ENCODE peak calls at places on chromosomes 13 and 19, in eight cellular contexts. X is neural progenitor cell, D is lower lobe of right lung, W is heart right ventricle, F is transverse colon, L is Peyer's patch, P is body of pancreas, B is IMR-90. N is an unnamed sample. For H3K4me1, the result is how much of the 10 kb centered on the place peaks cover.

GRCh38 chr19:7159105-7159933 is 89.8 kb downstream of the ZNF557 start:
- DNase-seq in W (peak), D (no peak), L (no peak), F (peak), X (no peak), P (no peak), B (peak), N (no peak)

GRCh38 chr19:40006273-40006691 is 9.4 kb downstream of the ZNF546 start:
- DNase-seq in W (peak), L (no peak), P (no peak), F (no peak), X (no peak), D (no peak), B (peak), N (no peak)

GRCh38 chr13:79853258-79853657 is 372.3 kb downstream of the NDFIP2 start:
- DNase-seq in W (no peak), X (no peak), D (no peak), P (no peak), F (no peak), B (no peak), L (no peak), N (no peak)

GRCh38 chr19:58212336-58213074 is 16.2 kb upstream of the ZNF544 start:
- DNase-seq in X (no peak), D (no peak), B (no peak), F (no peak), P (no peak), W (no peak), L (no peak), N (no peak)

GRCh38 chr19:4474504-4475136 is 2.5 kb downstream of the HDGFL2 start:
- DNase-seq in X (peak), B (peak), L (no peak), P (no peak), W (no peak), F (no peak), D (no peak), N (peak)

GRCh38 chr13:48194392-48194754 is 38.6 kb upstream of the ITM2B start:
- DNase-seq in D (no peak), W (no peak), X (no peak), F (no peak), L (no peak), P (no peak), B (no peak), N (no peak)

GRCh38 chr13:100789025-100789424 is 114.4 kb upstream of the TMTC4 start:
- DNase-seq in P (no peak), D (no peak), W (no peak), F (no peak), L (no peak), B (no peak), X (no peak), N (no peak)

GRCh38 chr13:47809411-47809810 is 191.7 kb downstream of the SUCLA2 start:
- DNase-seq in X (no peak), L (no peak), B (no peak), W (no peak), F (no peak), P (no peak), D (no peak), N (no peak)

GRCh38 chr13:96091164-96091931 is 1.4 kb downstream of the HS6ST3 start:
- DNase-seq in L (no peak), W (peak), X (peak), P (peak), D (peak), F (no peak), B (no peak), N (no peak)

GRCh38 chr13:75365724-75366173 is 116.2 kb downstream of the TBC1D4 start:
- DNase-seq in L (no peak), F (no peak), D (no peak), B (peak), X (no peak), P (no peak), W (no peak), N (peak)

GRCh38 chr13:45833663-45834062 is 17.9 kb downstream of the SIAH3 start:
- DNase-seq in L (no peak), F (no peak), P (peak), X (no peak), D (no peak), W (peak), B (peak), N (no peak)

GRCh38 chr19:13143135-13143534 is 7.0 kb downstream of the STX10 start:
- DNase-seq in X (no peak), D (no peak), W (no peak), F (no peak), L (no peak), B (peak), P (no peak), N (no peak)

GRCh38 chr19:35995655-35995993 is 636 bp downstream of the SDHAF1 start:
- DNase-seq in X (peak), P (peak), D (peak), F (peak), W (peak), L (peak), B (peak), N (no peak)

GRCh38 chr13:110114351-110114750 is 192.6 kb downstream of the COL4A1 start:
- DNase-seq in B (peak), P (no peak), X (no peak), D (no peak), W (no peak), F (no peak), L (no peak), N (no peak)

GRCh38 chr13:78193853-78194252 is 275.2 kb upstream of the EDNRB start:
- DNase-seq in B (no peak), D (no peak), W (no peak), L (no peak), P (no peak), X (no peak), F (no peak), N (no peak)

GRCh38 chr13:34655554-34655953 is 286.5 kb upstream of the NBEA start:
- DNase-seq in D (no peak), F (no peak), X (no peak), P (no peak), W (no peak), L (no peak), B (no peak), N (no peak)

GRCh38 chr13:84607614-84608013 is 725.3 kb upstream of the SLITRK1 start:
- DNase-seq in L (no peak), W (no peak), X (no peak), P (no peak), D (no peak), F (no peak), B (peak), N (no peak)

GRCh38 chr13:26719356-26719945 is 41.1 kb downstream of the GPR12 start:
- DNase-seq in W (no peak), F (no peak), L (no peak), X (no peak), D (no peak), B (peak), P (no peak), N (no peak)

GRCh38 chr13:29713841-29714240 is 118.4 kb upstream of the SLC7A1 start:
- DNase-seq in F (no peak), D (no peak), P (no peak), X (no peak), L (peak), W (no peak), B (peak), N (no peak)

GRCh38 chr19:42075364-42075615 is 676 bp upstream of the ZNF574 start:
- DNase-seq in P (no peak), L (no peak), F (no peak), W (no peak), D (no peak), X (no peak), B (no peak), N (no peak)

GRCh38 chr13:22936228-22936627 is 244.6 kb upstream of the SGCG start:
- DNase-seq in D (no peak), W (no peak), X (no peak), L (no peak), F (no peak), P (no peak), B (no peak), N (no peak)

GRCh38 chr13:36082396-36082795 is 48.8 kb downstream of the DCLK1 start:
- DNase-seq in W (no peak), F (no peak), L (no peak), D (no peak), B (no peak), X (no peak), P (no peak), N (no peak)

GRCh38 chr19:35901055-35901644 is 810 bp upstream of the NFKBID start:
- DNase-seq in X (no peak), W (no peak), D (no peak), P (no peak), F (no peak), B (peak), L (no peak), N (no peak)

GRCh38 chr13:48511621-48512232 is 21.2 kb downstream of the RCBTB2 start:
- DNase-seq in P (peak), X (no peak), W (no peak), D (no peak), B (no peak), L (no peak), F (no peak), N (no peak)

GRCh38 chr13:112893570-112894422 is 75.2 kb upstream of the MCF2L start:
- DNase-seq in W (no peak), L (peak), P (peak), D (peak), F (peak), X (peak), B (peak), N (peak)

GRCh38 chr19:47657719-47658118 is 48.8 kb downstream of the BICRA start:
- DNase-seq in X (no peak), L (no peak), B (no peak), W (no peak), F (no peak), P (no peak), D (no peak), N (no peak)
- H3K27ac ChIP-seq in X (no peak), L (no peak), B (no peak), W (no peak), F (peak), P (no peak), D (no peak), N (no peak)

DNA sequence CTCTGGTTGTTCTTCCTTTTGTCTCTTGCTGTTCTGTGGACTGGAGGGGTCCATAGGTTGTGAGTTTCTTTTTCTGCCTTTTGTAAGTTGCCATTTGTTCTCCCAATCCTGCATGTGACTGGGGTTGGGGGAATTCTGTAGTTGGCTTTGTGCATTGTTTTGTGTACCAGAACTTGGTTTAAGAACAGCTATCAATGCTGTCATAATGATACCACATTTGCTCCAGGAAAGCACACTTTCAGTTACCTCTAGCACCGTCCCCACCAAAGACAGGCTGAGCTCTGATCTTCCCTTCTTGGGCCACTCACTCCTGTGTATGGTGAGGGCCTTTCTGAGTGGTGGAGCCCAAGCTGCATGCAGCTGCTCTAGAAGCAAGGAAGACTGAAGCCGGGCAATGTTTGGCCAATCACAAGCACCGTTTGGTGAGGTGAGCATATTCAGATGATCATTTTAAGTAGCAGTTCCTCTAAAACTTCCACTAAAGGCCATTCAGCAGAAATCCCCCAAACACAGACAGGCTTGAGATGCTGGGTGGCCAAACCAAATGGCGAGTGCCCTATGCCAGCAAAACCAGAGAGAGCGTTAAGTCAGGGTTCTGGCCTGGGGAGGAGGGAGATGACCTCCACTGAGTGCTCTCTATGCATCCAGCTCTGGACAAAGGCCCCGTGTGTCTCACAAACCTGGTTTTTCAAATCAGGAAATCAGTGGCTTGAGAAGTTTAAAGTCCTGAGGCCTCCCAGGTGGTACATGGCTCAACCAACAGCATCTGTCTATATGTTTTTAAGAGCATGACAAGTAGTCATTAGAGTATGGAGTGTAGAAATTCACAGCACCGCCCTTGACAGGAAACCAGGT is 120.7 kb upstream of the SPATA13 start:
- DNase-seq in L (no peak), X (no peak), D (no peak), B (no peak), W (no peak), F (no peak), P (no peak), N (no peak)
- H3K4me3 ChIP-seq in L (no peak), X (no peak), D (no peak), B (no peak), W (no peak), F (no peak), P (no peak), N (no peak)

DNA sequence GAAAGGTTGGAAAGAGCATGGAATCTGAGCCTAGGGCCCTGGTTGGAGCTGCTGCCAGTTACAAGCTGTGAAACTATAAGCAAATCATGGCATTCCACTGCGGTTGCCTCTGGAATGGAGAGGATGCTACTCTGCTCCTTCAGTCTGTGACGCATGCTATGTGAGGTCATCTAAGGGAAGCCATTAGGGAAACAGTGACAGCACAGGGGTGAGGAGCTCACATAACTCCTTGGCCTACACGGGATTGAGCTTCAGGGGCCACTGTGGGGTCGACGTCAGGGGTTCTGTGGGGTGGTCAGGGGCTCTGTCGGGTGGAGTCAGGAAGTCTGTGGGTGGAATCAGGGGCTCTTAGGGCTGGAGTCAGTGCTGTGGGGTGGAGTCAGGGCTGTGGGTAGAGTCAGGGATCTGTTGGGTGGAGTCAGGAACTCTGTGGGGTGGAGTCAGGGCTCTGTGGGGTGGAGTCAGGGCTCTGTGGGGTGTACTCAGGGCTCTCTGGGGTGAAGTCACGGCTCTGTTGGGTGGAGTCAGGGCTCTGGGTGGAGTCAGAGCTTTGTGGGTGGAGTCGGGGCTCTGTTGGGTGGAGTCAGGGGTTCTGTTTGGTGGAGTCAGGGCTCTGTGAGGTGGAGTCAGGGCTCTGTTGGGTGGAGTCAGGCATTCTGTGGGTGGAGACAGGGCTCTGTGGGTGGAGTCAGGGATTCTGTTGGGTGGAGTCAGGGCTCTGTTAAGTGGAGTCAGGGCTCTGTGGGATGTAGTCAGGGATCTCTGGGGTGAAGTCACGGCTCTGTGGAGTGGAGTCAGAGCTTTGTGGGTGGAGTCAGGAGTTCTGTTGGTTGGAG is 35.8 kb upstream of the MEDAG start:
- DNase-seq in L (peak), W (peak), D (no peak), F (peak), X (peak), B (peak), P (peak), N (no peak)
- H3K4me1 ChIP-seq in L (under half), W (under half), D (under half), F (under half), X (under half), B (half or more), P (under half), N (under half)

GRCh38 chr19:30369833-30370232 is 2.4 kb upstream of the ZNF536 start:
- DNase-seq in X (no peak), L (no peak), W (no peak), B (no peak), P (no peak), F (no peak), D (no peak), N (no peak)

GRCh38 chr19:30365121-30365800 is 6.9 kb upstream of the ZNF536 start:
- DNase-seq in L (no peak), X (no peak), W (no peak), P (no peak), F (no peak), D (no peak), B (no peak), N (no peak)

GRCh38 chr19:30366282-30366681 is 5.9 kb upstream of the ZNF536 start:
- DNase-seq in W (no peak), F (no peak), X (no peak), B (no peak), L (no peak), P (no peak), D (no peak), N (no peak)

GRCh38 chr19:30367421-30367820 is 4.8 kb upstream of the ZNF536 start:
- DNase-seq in W (no peak), X (no peak), B (no peak), P (no peak), L (no peak), F (no peak), D (no peak), N (no peak)

GRCh38 chr19:30367001-30367400 is 5.2 kb upstream of the ZNF536 start:
- DNase-seq in W (no peak), F (no peak), D (no peak), X (no peak), P (no peak), B (no peak), L (no peak), N (no peak)
- H3K27ac ChIP-seq in W (no peak), F (no peak), D (no peak), X (no peak), P (no peak), B (no peak), L (no peak), N (no peak)

GRCh38 chr13:19960673-19961015 is 2.1 kb downstream of the ZMYM2 start:
- DNase-seq in B (no peak), W (no peak), L (no peak), P (no peak), X (no peak), F (no peak), D (no peak), N (no peak)
- H3K4me3 ChIP-seq in B (no peak), W (peak), L (peak), P (no peak), X (peak), F (peak), D (peak), N (peak)

GRCh38 chr19:6061420-6062130 is 48.7 kb downstream of the RFX2 start:
- DNase-seq in W (no peak), F (peak), X (no peak), B (no peak), D (no peak), L (peak), P (no peak), N (no peak)
- H3K4me1 ChIP-seq in W (half or more), F (half or more), X (under half), B (under half), D (half or more), L (under half), P (under half), N (under half)

GRCh38 chr19:1445932-1446712 is 3.8 kb upstream of the APC2 start:
- DNase-seq in D (no peak), F (no peak), P (no peak), W (no peak), B (no peak), X (peak), L (no peak), N (no peak)
- H3K27ac ChIP-seq in D (no peak), F (no peak), P (no peak), W (no peak), B (no peak), X (no peak), L (no peak), N (no peak)

N was measured in CD4-positive, CD25-positive, alpha-beta regulatory T cell.